ENCODE peak calls at places on chromosomes 4 and X, in six cellular contexts. K, V, I, J, H and W are unnamed samples.

GRCh38 chr4:68872442-68873217 is 56.8 kb downstream of the UGT2B10 start:
- DNase-seq in V (no peak), I (no peak), K (no peak), H (no peak), J (no peak), W (no peak)

GRCh38 chr4:19832388-19832787 is 419.3 kb upstream of the SLIT2 start:
- DNase-seq in V (no peak), J (no peak), H (no peak), I (no peak), K (no peak), W (no peak)

GRCh38 chr4:77172336-77172735 is 15.3 kb downstream of the CCNG2 start:
- DNase-seq in H (no peak), V (no peak), J (no peak), K (no peak), I (no peak), W (no peak)

GRCh38 chrX:112545051-112545450 is 134.7 kb downstream of the LHFPL1 start:
- DNase-seq in J (no peak), K (no peak), I (no peak), H (no peak), V (no peak), W (no peak)

GRCh38 chr4:165834116-165834515 is 38.9 kb upstream of the TLL1 start:
- DNase-seq in K (no peak), I (no peak), H (no peak), V (no peak), J (no peak), W (no peak)

GRCh38 chr4:55123791-55124190 is 1.6 kb downstream of the KDR start:
- DNase-seq in H (no peak), K (no peak), V (no peak), J (no peak), I (no peak), W (no peak)

GRCh38 chr4:53601251-53601764 is 10.0 kb upstream of the LNX1 start:
- DNase-seq in K (no peak), H (peak; percentile 33), J (peak; percentile 41), V (peak; percentile 90), I (no peak), W (no peak)

GRCh38 chrX:114390251-114390796 is 193.6 kb upstream of the HTR2C start:
- DNase-seq in K (no peak), I (no peak), V (no peak), H (no peak), J (no peak), W (no peak)

GRCh38 chr4:125489952-125490690 is 175.4 kb downstream of the FAT4 start:
- DNase-seq in H (no peak), J (no peak), I (no peak), K (no peak), V (no peak), W (no peak)

GRCh38 chr4:2281575-2282343 is 19.9 kb upstream of the MXD4 start:
- DNase-seq in H (peak; percentile 19), V (no peak), K (no peak), J (no peak), I (peak; percentile 93), W (no peak)

GRCh38 chr4:1171306-1172227 is 816 bp downstream of the SPON2 start:
- DNase-seq in K (peak; percentile 71), H (no peak), I (peak; percentile 65), J (peak; percentile 68), V (peak; percentile 82), W (no peak)

GRCh38 chr4:2416564-2417195 is 1.8 kb downstream of the ZFYVE28 start:
- DNase-seq in I (peak; percentile 25), K (no peak), V (peak; percentile 90), J (peak; percentile 63), H (peak; percentile 46), W (no peak)

GRCh38 chr4:147824316-147824715 is 92.4 kb downstream of the ARHGAP10 start:
- DNase-seq in I (no peak), V (no peak), J (no peak), K (no peak), H (no peak), W (no peak)

GRCh38 chr4:147825451-147826287 is 93.8 kb downstream of the ARHGAP10 start:
- DNase-seq in H (peak; percentile 63), J (no peak), K (no peak), V (no peak), I (no peak), W (no peak)

GRCh38 chr4:147824884-147825283 is 93.0 kb downstream of the ARHGAP10 start:
- DNase-seq in V (no peak), J (no peak), K (no peak), H (no peak), I (no peak), W (no peak)

GRCh38 chr4:147828361-147828760 is 96.5 kb downstream of the ARHGAP10 start:
- DNase-seq in I (no peak), H (no peak), V (no peak), J (no peak), K (no peak), W (no peak)

DNA sequence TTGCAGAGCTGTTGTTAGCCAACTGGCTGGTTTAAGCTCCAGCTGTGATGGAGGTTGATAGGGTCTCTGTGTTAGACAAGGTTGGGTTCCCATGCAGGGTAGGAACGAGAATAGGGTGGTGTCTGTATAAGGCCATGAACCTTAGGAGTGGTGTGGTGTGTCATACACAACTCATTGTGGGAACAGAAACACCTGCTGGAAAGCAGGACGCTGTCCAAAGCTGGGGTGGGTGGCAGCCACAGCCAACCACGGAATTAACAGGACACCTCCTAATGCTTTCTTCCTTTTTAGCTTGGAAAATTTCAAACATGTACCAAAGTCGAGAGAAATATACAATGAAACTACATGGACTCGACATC is 94.4 kb downstream of the ARHGAP10 start:
- DNase-seq in V (no peak), I (no peak), J (no peak), K (no peak), H (no peak), W (no peak)
- H3K4me1 ChIP-seq in V (no peaks in the 10 kb centered on the region), I (no peaks in the 10 kb centered on the region), J (peaks cover 19% of the 10 kb centered on the region), K (peaks cover 8% of the 10 kb centered on the region), H (peaks cover 73% of the 10 kb centered on the region), W (peaks cover 12% of the 10 kb centered on the region)

DNA sequence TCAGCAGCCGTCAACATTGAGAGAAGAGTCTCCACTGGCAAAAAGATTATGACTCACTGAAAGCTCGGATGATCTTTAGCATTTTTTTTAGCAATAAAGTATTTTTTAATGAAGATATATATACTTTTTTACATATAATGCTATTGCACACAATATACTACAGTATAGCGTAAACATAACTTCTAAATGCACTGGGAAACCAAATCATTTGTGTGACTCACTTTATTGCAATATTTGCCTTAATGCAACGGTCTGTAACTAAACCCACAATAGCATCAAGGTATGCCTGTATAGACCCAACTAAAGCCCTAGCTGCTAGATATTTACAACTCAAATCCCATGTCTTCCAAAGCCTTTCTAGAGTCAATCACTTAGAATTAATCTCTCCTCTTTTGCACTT is 52.3 kb upstream of the EDNRA start:
- DNase-seq in V (no peak), I (no peak), K (no peak), J (no peak), H (no peak), W (no peak)
- H3K27ac ChIP-seq in V (no peak overlapping the region), I (no peak overlapping the region), K (no peak overlapping the region), J (no peak overlapping the region), H (no peak overlapping the region), W (no peak overlapping the region)

DNA sequence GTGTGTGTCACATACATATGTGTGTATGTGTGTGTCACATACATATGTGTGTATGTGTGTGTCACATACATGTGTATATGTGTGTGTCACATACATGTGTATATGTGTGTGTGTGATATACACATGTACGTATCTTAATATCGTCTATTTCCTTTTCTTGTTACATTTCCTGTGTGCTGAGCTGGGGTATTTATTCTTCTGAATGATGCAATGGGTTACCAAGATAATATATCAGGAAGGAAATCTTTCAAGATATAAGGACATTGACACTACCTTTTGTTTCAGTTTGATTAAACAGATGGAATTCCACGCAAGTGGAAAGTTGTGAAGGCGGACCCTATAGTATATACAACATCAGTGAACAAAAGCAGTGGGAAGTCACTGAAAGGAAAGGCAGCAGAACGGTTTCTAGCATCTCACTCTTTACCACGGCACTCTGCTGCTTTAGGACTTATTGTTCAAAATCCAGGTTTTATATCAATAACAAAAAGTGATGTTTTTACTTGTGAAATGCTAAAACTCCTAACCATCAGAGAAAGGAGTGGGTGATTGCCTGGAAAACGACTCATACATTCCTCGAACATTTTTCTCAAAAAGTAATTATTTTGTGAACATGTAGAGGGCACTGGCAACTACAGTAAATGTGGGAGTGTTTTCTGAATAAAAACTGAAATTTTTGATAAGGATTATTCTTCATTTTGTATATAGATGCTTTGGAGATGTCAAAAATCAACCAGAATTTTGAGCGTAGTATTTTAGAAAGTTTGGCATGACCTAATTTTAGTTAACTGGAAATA is 43.1 kb upstream of the IL21 start:
- DNase-seq in K (no peak), H (no peak), V (no peak), I (no peak), J (no peak), W (no peak)
- H3K4me3 ChIP-seq in K (no peak overlapping the region), H (no peak overlapping the region), V (no peak overlapping the region), I (no peak overlapping the region), J (no peak overlapping the region), W (no peak overlapping the region)

GRCh38 chrX:16869393-16870094 is 618 bp downstream of the RBBP7 start:
- DNase-seq in J (peak; percentile 77), I (peak; percentile 43), K (peak; percentile 67), H (peak; percentile 35), V (peak; percentile 83), W (no peak)

GRCh38 chrX:16870095-16870860 is at the start of gene RBBP7:
- DNase-seq in I (peak; percentile 96), H (peak; percentile 96), K (peak; percentile 97), V (peak; percentile 98), J (peak; percentile 98), W (peak; percentile 92)

GRCh38 chrX:16868920-16869319 is 1.2 kb downstream of the RBBP7 start:
- DNase-seq in V (no peak), I (no peak), H (no peak), K (no peak), J (no peak), W (no peak)

GRCh38 chrX:16870861-16871584 is 861 bp upstream of the RBBP7 start:
- DNase-seq in J (peak; percentile 29), K (peak; percentile 76), I (no peak), H (peak; percentile 45), V (peak; percentile 88), W (no peak)

DNA sequence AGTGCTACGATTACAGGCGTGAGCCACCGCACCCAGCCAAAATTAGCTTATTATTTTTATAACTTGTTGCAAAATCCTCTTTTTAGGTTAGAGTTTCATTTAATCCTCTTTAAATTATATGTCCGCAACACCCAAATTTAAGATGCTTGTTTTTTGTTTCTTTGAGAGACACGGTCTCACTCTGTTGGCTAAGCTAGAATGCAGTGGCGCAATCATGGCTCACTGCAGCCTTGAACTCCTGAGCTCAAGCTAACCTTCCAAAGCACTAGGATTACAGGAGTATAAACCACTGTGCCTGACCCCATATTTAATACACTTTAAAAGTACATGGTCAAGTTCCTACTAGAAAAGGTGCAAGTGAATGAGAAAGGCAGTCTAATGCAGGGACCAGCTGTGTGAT is 2.2 kb downstream of the RBBP7 start:
- DNase-seq in I (no peak), H (no peak), V (no peak), K (no peak), J (no peak), W (no peak)
- H3K4me1 ChIP-seq in I (peaks cover 33% of the 10 kb centered on the region), H (peaks cover 12% of the 10 kb centered on the region), V (no peaks in the 10 kb centered on the region), K (no peaks in the 10 kb centered on the region), J (peaks cover 7% of the 10 kb centered on the region), W (no peaks in the 10 kb centered on the region)